ENCODE peak calls at places on chromosome 22, in seven cellular contexts. Z is aorta; P is HCT116; F is left ventricle myocardium inferior; B is AG04450; Y is GM23248; J is effector memory CD4-positive, alpha-beta T cell. C is an unnamed sample.

GRCh38 chr22:28989484-28989883 is 72.1 kb downstream of the C22orf31 start:
- DNase-seq in J (no peak), Z (no peak), F (no peak), P (no peak), B (no peak), Y (no peak), C (no peak)

GRCh38 chr22:44047891-44048301 is 23.8 kb downstream of the PARVB start:
- DNase-seq in F (no peak), P (no peak), Z (no peak), J (no peak), Y (peak), B (no peak), C (no peak)

GRCh38 chr22:22446527-22446926 is 62.0 kb downstream of the ZNF280B start:
- DNase-seq in Z (no peak), P (no peak), Y (peak), J (no peak), F (no peak), B (no peak), C (no peak)

GRCh38 chr22:47628477-47629272 is 866.2 kb downstream of the TBC1D22A start:
- DNase-seq in Y (no peak), B (no peak), F (no peak), Z (no peak), J (no peak), P (no peak), C (no peak)

GRCh38 chr22:24827305-24827704 is 21.3 kb downstream of the SGSM1 start:
- DNase-seq in B (no peak), J (no peak), Z (no peak), Y (no peak), F (no peak), P (no peak), C (no peak)

GRCh38 chr22:19599626-19600243 is 75.5 kb upstream of the CLDN5 start:
- DNase-seq in Y (no peak), P (no peak), B (no peak), Z (no peak), J (no peak), F (no peak), C (no peak)

GRCh38 chr22:23534201-23534850 is 45.8 kb downstream of the IGLL1 start:
- DNase-seq in F (no peak), B (no peak), P (no peak), Z (peak), J (no peak), Y (no peak), C (no peak)

GRCh38 chr22:29143848-29144785 is 61.6 kb upstream of the EMID1 start:
- DNase-seq in B (no peak), P (no peak), F (no peak), J (no peak), Z (peak), Y (no peak), C (no peak)

GRCh38 chr22:28711820-28712777 is 29.5 kb downstream of the CHEK2 start:
- DNase-seq in P (no peak), F (no peak), Z (no peak), J (no peak), B (peak), Y (peak), C (no peak)

GRCh38 chr22:27836181-27836580 is 34.6 kb upstream of the MN1 start:
- DNase-seq in B (no peak), F (no peak), Y (peak), P (no peak), J (no peak), Z (peak), C (no peak)

GRCh38 chr22:48098936-48099245 is 1336.4 kb downstream of the TBC1D22A start:
- DNase-seq in P (no peak), F (no peak), Z (peak), Y (no peak), B (no peak), J (no peak), C (no peak)

GRCh38 chr22:46854125-46854870 is 91.8 kb downstream of the TBC1D22A start:
- DNase-seq in J (no peak), B (no peak), Y (no peak), Z (no peak), F (peak), P (no peak), C (no peak)

GRCh38 chr22:42688241-42688913 is 32.3 kb downstream of the A4GALT start:
- DNase-seq in J (no peak), Z (peak), B (peak), Y (peak), F (peak), P (no peak), C (no peak)

GRCh38 chr22:29842740-29843139 is 4.7 kb upstream of the ASCC2 start:
- DNase-seq in Z (no peak), P (no peak), B (peak), Y (peak), F (no peak), J (no peak), C (no peak)

GRCh38 chr22:37425800-37426531 is 1.3 kb downstream of the ELFN2 start:
- DNase-seq in B (no peak), J (no peak), Z (no peak), F (no peak), P (no peak), Y (no peak), C (no peak)

GRCh38 chr22:29431986-29432385 is 6.4 kb upstream of the RFPL1 start:
- DNase-seq in Y (no peak), P (no peak), Z (no peak), B (no peak), F (no peak), J (no peak), C (no peak)

GRCh38 chr22:47811971-47812370 is 1049.5 kb downstream of the TBC1D22A start:
- DNase-seq in Y (no peak), J (no peak), P (no peak), Z (no peak), F (no peak), B (no peak), C (no peak)

GRCh38 chr22:49051491-49052022 is 776.1 kb downstream of the BRD1 start:
- DNase-seq in Y (no peak), F (no peak), Z (no peak), J (no peak), P (no peak), B (no peak), C (no peak)

GRCh38 chr22:30204742-30205111 is 41.8 kb downstream of the LIF start:
- DNase-seq in P (no peak), Z (no peak), Y (peak), J (no peak), F (no peak), B (peak), C (no peak)

GRCh38 chr22:29251265-29251664 is 16.5 kb downstream of the RHBDD3 start:
- DNase-seq in J (no peak), B (no peak), P (no peak), Y (no peak), F (no peak), Z (peak), C (no peak)

GRCh38 chr22:28116261-28116673 is 197.2 kb upstream of the PITPNB start:
- DNase-seq in B (peak), P (no peak), Z (peak), J (no peak), Y (peak), F (peak), C (no peak)

DNA sequence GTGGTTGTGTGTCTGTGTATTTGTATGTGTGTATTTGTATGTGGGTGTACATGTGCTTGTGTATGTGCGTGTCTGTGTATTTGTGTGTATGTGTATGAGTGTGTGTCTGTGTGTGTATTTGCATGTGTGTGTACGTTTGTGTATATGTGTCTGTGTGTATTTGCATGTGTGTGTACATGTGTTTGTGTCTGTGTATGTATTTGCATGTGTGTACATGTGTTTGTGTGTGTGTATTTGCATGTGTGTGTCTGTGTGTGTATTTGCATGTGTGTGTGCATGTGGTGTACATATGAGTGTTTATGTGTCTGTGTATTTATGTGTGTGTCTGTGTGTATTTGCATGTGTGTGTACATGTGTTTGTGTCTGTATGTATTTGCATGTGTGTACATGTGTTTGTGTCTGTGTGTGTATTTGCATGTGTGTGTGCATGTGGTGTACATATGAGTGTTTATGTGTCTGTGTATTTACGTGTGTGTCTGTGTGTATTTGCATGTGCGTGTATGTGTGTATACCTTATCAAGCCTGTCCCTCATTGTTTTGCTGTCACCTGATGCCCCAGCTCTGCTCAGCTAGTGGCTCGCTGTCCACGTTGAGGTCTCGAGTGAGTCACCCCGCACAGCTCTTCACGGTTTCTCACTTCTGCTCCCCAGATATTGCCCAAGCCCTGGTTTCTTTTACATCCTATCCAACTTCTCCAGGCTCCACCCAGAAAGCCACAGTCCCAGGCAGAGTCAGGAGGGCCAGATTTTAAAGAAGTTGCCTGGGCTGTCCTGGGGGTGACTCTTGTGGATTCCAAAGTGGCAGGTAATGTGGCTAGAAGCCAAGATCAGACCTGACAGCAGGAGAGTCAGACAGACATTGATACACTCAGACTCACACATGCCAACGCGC is 15.1 kb downstream of the MB start:
- DNase-seq in Z (no peak), B (peak), Y (peak), J (no peak), F (no peak), P (no peak), C (no peak)
- H3K27ac ChIP-seq in Z (no peak), B (no peak), Y (no peak), J (no peak), F (peak), P (no peak), C (no peak)

DNA sequence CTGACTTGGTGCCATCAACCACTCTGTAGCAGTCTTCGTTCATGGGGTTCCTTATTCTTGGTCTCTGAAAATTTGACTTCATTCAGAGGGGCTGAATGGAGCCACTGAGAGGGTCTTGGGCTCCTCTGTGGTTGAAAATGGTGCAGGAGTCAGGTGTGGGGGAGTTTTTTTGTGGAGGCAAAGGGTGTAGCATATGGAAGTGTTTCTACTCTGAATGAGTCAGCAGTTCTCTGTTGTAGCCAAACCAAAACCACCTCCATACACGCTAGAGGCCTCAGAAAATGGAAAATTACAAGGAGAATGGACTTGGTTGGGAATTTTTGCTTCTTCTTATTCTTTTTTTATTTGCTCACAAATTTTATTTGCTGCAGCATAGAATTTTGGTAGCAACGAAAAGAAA is 111.5 kb downstream of the MYO18B start:
- DNase-seq in Y (peak), F (no peak), J (no peak), Z (no peak), B (no peak), P (no peak), C (no peak)
- H3K27ac ChIP-seq in Y (no peak), F (peak), J (no peak), Z (no peak), B (no peak), P (no peak), C (no peak)

DNA sequence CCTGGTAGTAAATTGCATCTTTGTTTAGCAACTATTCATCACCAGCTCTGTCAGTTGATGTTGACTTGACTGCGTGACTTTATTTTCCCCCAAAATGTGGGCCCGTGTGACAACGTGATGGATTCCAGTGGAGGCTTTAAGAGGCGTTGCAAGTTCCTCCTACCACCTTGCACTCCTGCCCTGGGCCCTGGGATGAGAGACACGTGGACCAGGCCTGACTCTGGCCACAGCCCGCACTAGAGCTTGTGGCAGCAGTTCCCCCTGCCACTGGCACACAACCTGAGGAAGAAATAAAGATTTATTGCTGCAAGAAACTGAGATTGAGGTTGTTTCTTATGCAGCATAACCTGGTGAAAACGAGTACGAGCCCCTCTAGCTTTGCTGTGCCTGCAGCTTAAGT is 31.9 kb downstream of the RASD2 start:
- DNase-seq in F (no peak), B (no peak), P (no peak), Z (no peak), J (no peak), Y (no peak), C (no peak)
- H3K27ac ChIP-seq in F (no peak), B (no peak), P (no peak), Z (no peak), J (no peak), Y (no peak), C (no peak)

DNA sequence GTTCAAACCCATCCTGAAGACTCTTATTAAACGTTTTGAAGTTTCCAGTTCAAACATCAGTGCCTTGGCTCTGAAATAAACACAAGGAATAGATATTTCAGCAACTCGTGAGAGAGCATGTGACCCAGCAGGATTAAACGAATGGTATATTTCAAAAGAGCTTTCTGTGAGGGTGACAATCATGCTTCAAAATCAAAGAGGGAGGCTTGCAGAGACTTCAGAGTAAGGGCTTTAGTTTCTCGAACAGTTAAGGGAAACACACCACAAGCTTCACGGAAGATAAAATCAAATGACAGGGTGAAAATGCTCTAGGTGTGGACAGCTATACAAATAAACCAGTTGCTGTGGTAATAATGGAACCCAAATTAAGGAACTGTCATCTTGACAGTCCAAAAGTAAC is 1.4 kb downstream of the HPS4 start:
- DNase-seq in F (no peak), P (no peak), Y (no peak), B (no peak), J (no peak), Z (no peak), C (no peak)
- H3K27ac ChIP-seq in F (no peak), P (no peak), Y (no peak), B (no peak), J (no peak), Z (no peak), C (no peak)

GRCh38 chr22:39430576-39431150 is 26.1 kb upstream of the MGAT3 start:
- DNase-seq in Y (no peak), J (no peak), P (no peak), Z (peak), F (no peak), B (no peak), C (no peak)
- H3K27ac ChIP-seq in Y (no peak), J (no peak), P (no peak), Z (peak), F (peak), B (no peak), C (peak)

GRCh38 chr22:45420011-45420410 is 6.5 kb downstream of the RIBC2 start:
- DNase-seq in P (no peak), J (no peak), Z (no peak), F (no peak), Y (no peak), B (no peak), C (no peak)

GRCh38 chr22:45420539-45420938 is 7.0 kb downstream of the RIBC2 start:
- DNase-seq in Z (no peak), F (no peak), P (no peak), Y (no peak), B (no peak), J (no peak), C (no peak)

GRCh38 chr22:45421349-45422057 is 8.0 kb downstream of the RIBC2 start:
- DNase-seq in B (no peak), Y (no peak), J (no peak), Z (no peak), P (no peak), F (no peak), C (no peak)

GRCh38 chr22:45418770-45419138 is 5.3 kb downstream of the RIBC2 start:
- DNase-seq in P (no peak), Z (no peak), F (no peak), B (no peak), Y (no peak), J (no peak), C (no peak)

GRCh38 chr22:45418056-45418769 is 4.7 kb downstream of the RIBC2 start:
- DNase-seq in F (no peak), Z (no peak), J (no peak), B (no peak), Y (no peak), P (no peak), C (no peak)
- H3K27ac ChIP-seq in F (no peak), Z (no peak), J (no peak), B (no peak), Y (no peak), P (no peak), C (no peak)

DNA sequence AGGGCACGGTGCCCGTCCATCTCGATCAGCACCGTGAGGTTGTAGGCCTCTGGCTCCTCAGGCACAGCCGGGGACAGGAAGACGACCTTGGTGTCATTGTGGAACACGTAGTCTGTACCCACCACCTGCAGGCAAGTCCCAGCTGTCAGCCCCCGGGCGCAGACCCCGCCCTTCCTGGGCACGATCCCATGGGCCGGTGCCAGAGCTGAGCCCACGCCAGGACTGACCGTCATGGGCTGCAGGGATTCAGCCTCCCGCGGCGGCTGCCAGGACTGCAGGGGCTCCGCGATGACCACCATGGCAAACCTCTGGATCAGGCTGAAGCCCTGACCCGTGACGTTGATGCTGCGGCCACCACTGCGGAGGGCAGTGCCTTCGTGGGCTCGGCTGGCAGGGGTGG is 11.8 kb upstream of the MAPK11 start:
- DNase-seq in F (no peak), B (no peak), Z (no peak), P (no peak), J (no peak), Y (no peak), C (no peak)
- H3K27ac ChIP-seq in F (peak), B (peak), Z (no peak), P (peak), J (no peak), Y (no peak), C (peak)